ENCODE peak calls at places on chromosome 21, in six cellular contexts. T, L, C, I, D and H are unnamed samples.

GRCh38 chr21:34603002-34603709 is 11.8 kb downstream of the RCAN1 start:
- DNase-seq in T (peak; percentile 63), L (peak; percentile 66), C (peak; percentile 63), I (peak; percentile 84), D (no peak), H (peak; percentile 68)

GRCh38 chr21:35284199-35284598 is 235.1 kb upstream of the RUNX1 start:
- DNase-seq in T (no peak), L (no peak), C (peak; percentile 37), I (no peak), D (no peak), H (no peak)

GRCh38 chr21:35989185-35989735 is 71.1 kb downstream of the SETD4 start:
- DNase-seq in T (no peak), L (no peak), C (no peak), I (no peak), D (no peak), H (no peak)

GRCh38 chr21:37202221-37202805 is 64.8 kb downstream of the VPS26C start:
- DNase-seq in T (no peak), L (no peak), C (no peak), I (no peak), D (no peak), H (no peak)

GRCh38 chr21:35942211-35943144 is 117.8 kb downstream of the SETD4 start:
- DNase-seq in T (no peak), L (no peak), C (no peak), I (no peak), D (no peak), H (no peak)

GRCh38 chr21:14880922-14881321 is 183.9 kb downstream of the NRIP1 start:
- DNase-seq in T (no peak), L (no peak), C (no peak), I (no peak), D (no peak), H (no peak)

GRCh38 chr21:15761508-15762100 is 31.8 kb downstream of the USP25 start:
- DNase-seq in T (no peak), L (no peak), C (no peak), I (peak; percentile 83), D (no peak), H (no peak)

GRCh38 chr21:18026359-18026758 is 207.2 kb upstream of the C21orf91 start:
- DNase-seq in T (no peak), L (no peak), C (no peak), I (no peak), D (no peak), H (no peak)

GRCh38 chr21:19322360-19322759 is 918.8 kb upstream of the TMPRSS15 start:
- DNase-seq in T (no peak), L (no peak), C (no peak), I (no peak), D (no peak), H (peak; percentile 12)

GRCh38 chr21:25639167-25639921 is at the start of gene JAM2:
- DNase-seq in T (peak; percentile 15), L (no peak), C (peak; percentile 64), I (peak; percentile 33), D (no peak), H (no peak)

GRCh38 chr21:16185766-16186165 is 456.0 kb downstream of the USP25 start:
- DNase-seq in T (no peak), L (no peak), C (no peak), I (no peak), D (no peak), H (no peak)

GRCh38 chr21:31335957-31336738 is 7.9 kb downstream of the TIAM1 start:
- DNase-seq in T (no peak), L (no peak), C (no peak), I (no peak), D (no peak), H (no peak)

GRCh38 chr21:34986561-34987533 is 62.3 kb downstream of the RUNX1 start:
- DNase-seq in T (no peak), L (peak; percentile 15), C (no peak), I (no peak), D (peak; percentile 93), H (no peak)

GRCh38 chr21:16137106-16137505 is 407.3 kb downstream of the USP25 start:
- DNase-seq in T (no peak), L (no peak), C (no peak), I (no peak), D (no peak), H (no peak)

GRCh38 chr21:39094847-39095525 is 88.3 kb downstream of the PSMG1 start:
- DNase-seq in T (peak; percentile 88), L (no peak), C (no peak), I (no peak), D (no peak), H (no peak)

GRCh38 chr21:16821588-16821987 is 691.3 kb upstream of the CXADR start:
- DNase-seq in T (no peak), L (no peak), C (no peak), I (no peak), D (no peak), H (no peak)

GRCh38 chr21:38598413-38598812 is 100.1 kb upstream of the ERG start:
- DNase-seq in T (no peak), L (no peak), C (no peak), I (no peak), D (no peak), H (no peak)

GRCh38 chr21:35720065-35720810 is 340.1 kb downstream of the SETD4 start:
- DNase-seq in T (no peak), L (no peak), C (no peak), I (no peak), D (no peak), H (no peak)

GRCh38 chr21:40923914-40924313 is 77.0 kb upstream of the DSCAM start:
- DNase-seq in T (no peak), L (no peak), C (no peak), I (no peak), D (no peak), H (no peak)

GRCh38 chr21:35952651-35953340 is 107.5 kb downstream of the SETD4 start:
- DNase-seq in T (no peak), L (no peak), C (no peak), I (no peak), D (no peak), H (no peak)

GRCh38 chr21:45306832-45307571 is 19.3 kb upstream of the POFUT2 start:
- DNase-seq in T (no peak), L (no peak), C (peak; percentile 95), I (peak; percentile 62), D (no peak), H (no peak)
- TF ChIP-seq POLR2A in T (no peak), L (no peak), C (peak; percentile 57), I (no peak), D (no peak), H (no peak)

DNA sequence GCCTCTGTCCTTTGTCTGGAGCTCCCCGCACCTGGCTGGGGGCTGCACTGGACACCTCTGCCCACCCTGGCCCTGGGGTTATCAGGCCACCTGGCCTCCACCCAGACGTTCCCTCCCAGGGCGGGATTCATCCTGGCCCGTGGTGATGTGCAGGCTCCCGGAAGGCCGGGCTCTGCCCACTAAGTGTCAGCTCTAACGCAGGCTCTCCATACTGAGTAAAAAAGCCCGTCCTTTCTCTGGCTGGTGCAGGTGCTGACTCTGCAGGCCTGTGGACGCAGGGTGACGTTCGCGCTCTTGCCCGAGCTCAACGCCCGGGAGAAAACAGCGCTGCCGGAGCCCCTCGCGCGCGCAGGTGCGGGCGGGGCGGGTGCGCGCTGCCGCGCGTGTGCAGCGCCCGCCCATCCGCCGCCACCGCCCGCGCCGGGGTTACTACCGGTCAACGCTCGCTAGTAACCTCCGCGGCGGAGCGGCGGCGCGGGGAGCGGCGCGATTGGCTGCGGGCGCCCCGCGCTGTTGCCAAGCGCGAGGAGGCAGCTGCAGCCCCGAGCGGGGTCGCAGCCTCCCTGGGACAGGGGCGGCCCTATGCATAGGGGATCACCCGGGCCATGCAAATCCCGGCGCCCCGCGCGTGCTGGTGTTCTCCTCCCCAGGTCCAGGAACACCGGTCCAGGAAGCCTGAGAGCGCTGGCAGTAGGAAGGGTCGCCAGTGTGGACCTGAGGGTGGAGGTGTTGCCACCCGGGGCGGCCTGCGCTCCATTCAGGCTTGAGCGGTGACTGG is 15.7 kb downstream of the ABCG1 start:
- DNase-seq in T (peak; percentile 36), L (no peak), C (peak; percentile 53), I (peak; percentile 85), D (no peak), H (peak; percentile 92)
- TF ChIP-seq POLR2A in T (peak; percentile 12), L (peak; percentile 1), C (no peak), I (peak; percentile 57), D (peak; percentile 37), H (no peak)

GRCh38 chr21:29002442-29003144 is 9.9 kb upstream of the LTN1 start:
- DNase-seq in T (peak; percentile 96), L (peak; percentile 91), C (peak; percentile 96), I (peak; percentile 96), D (peak; percentile 92), H (peak; percentile 98)

GRCh38 chr21:29007135-29007534 is 12.0 kb downstream of the RWDD2B start:
- DNase-seq in T (no peak), L (no peak), C (no peak), I (no peak), D (no peak), H (no peak)

GRCh38 chr21:29005696-29006095 is 13.0 kb upstream of the LTN1 start:
- DNase-seq in T (no peak), L (no peak), C (no peak), I (no peak), D (no peak), H (no peak)

GRCh38 chr21:29007801-29008200 is 11.3 kb downstream of the RWDD2B start:
- DNase-seq in T (no peak), L (no peak), C (no peak), I (no peak), D (no peak), H (no peak)

DNA sequence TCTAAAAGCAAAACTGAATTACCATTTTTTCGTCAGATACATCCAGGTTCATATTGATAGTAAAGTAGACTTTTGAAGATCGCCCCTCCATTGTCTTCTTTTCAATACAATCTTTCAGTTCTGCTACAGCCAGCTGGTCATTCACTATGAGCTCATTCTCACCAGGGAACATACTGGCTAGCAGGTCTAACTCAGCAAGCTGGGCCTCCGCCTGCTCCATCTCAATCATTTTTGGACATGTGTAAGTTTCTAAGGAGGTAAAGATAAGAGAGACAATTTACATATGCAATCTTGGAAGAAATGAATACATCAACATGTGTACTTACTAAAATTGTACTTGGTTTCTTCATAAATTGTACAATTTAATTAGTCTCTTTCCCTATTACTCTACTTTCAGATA is 10.8 kb downstream of the RWDD2B start:
- DNase-seq in T (no peak), L (no peak), C (no peak), I (no peak), D (no peak), H (peak; percentile 35)
- TF ChIP-seq POLR2A in T (no peak), L (no peak), C (no peak), I (no peak), D (no peak), H (no peak)

DNA sequence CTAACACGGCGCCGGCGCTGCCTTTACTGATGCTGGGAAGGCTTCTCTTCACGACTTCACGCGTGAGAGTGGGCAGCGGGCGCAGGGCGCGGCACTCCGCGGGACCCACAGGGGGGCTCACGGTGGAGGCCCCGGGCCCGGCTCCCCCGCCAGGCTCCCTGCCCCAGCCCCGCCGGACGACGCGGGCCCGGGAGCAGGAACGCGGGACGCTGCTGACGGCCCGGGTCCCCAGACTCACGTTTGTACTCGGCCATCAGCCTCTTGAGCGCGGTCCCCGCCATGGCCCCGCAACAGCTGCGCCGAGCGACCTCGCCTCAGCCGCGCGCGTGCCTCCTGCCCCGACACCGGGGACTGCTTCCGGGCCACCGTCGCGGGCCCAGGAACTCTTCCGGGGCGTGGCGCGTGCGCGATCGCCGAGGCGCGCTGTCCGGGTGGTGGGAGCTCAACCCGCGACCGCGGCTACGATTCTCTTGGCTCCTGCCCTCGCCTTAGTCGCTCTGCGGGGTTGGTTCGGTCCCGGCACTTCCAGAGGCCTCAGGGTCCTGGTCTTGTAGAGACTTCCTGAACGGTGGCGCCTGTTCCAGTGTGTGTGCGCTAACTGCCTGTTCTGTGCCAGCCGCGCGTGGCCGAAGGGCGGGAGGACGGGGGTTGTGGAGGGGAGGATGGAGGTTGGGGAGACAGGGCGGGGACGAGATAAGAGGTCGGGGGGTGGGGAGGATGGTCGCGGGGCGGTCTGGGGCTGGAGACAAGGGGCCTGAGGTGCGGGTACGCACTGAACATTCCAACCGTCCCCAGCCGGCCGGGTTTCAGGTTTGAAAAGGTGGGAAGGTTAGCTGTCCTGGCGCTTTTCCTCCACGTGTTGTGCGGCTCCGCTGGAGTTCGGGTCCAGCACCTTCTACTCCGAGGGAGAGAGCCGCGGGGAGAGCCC is at the start of gene UBE2G2:
- DNase-seq in T (peak; percentile 75), L (no peak), C (peak; percentile 78), I (peak; percentile 84), D (peak; percentile 27), H (peak; percentile 92)
- TF ChIP-seq POLR2A in T (no peak), L (peak; percentile 68), C (peak; percentile 57), I (peak; percentile 59), D (peak; percentile 44), H (peak; percentile 83)